ENCODE peak calls at places on chromosomes 12 and 14, in eight cellular contexts. V is endothelial cell of umbilical vein, G is GM23338, Y is SK-N-SH, D is HepG2, X is breast epithelium, U is sigmoid colon, I is transverse colon. T is an unnamed sample.

GRCh38 chr14:55075628-55076027 is 24.2 kb downstream of the MAPK1IP1L start:
- DNase-seq in U (no peak), I (no peak), Y (no peak), X (no peak), D (no peak), V (no peak), G (no peak), T (no peak)

GRCh38 chr14:33938131-33938949 is 12.5 kb downstream of the EGLN3 start:
- DNase-seq in I (peak; percentile 76), U (peak; percentile 87), D (peak; percentile 49), G (peak; percentile 84), X (peak; percentile 73), Y (peak; percentile 84), V (no peak), T (peak; percentile 85)

GRCh38 chr12:92094751-92095161 is 50.9 kb downstream of the BTG1 start:
- DNase-seq in V (peak; percentile 44), U (no peak), Y (no peak), G (peak; percentile 59), X (no peak), D (no peak), I (no peak), T (no peak)

GRCh38 chr12:124653169-124653931 is 85.9 kb upstream of the NCOR2 start:
- DNase-seq in I (no peak), X (no peak), U (no peak), V (peak; percentile 16), Y (no peak), D (no peak), G (no peak), T (no peak)

GRCh38 chr12:45914090-45914489 is 76.3 kb downstream of the SCAF11 start:
- DNase-seq in U (no peak), X (no peak), G (peak; percentile 20), V (no peak), D (no peak), I (no peak), Y (no peak), T (no peak)

GRCh38 chr12:112559784-112560183 is 141.0 kb downstream of the PTPN11 start:
- DNase-seq in Y (no peak), D (no peak), U (no peak), I (no peak), V (no peak), G (no peak), X (no peak), T (no peak)

GRCh38 chr12:132395192-132395907 is 66.0 kb upstream of the GALNT9 start:
- DNase-seq in V (no peak), D (no peak), Y (no peak), I (peak; percentile 2), U (peak; percentile 53), G (no peak), X (peak; percentile 50), T (no peak)

GRCh38 chr12:11650697-11651281 is 1.3 kb downstream of the ETV6 start:
- DNase-seq in X (no peak), V (peak; percentile 68), Y (peak; percentile 37), G (no peak), I (peak; percentile 15), U (no peak), D (peak; percentile 31), T (no peak)

GRCh38 chr14:66281036-66281776 is 205.0 kb upstream of the CCDC196 start:
- DNase-seq in G (peak; percentile 1), I (no peak), V (no peak), D (no peak), Y (no peak), U (peak; percentile 70), X (no peak), T (no peak)

GRCh38 chr12:127745466-127746220 is 521.3 kb upstream of the TMEM132C start:
- DNase-seq in I (no peak), V (no peak), D (no peak), X (no peak), Y (no peak), U (no peak), G (no peak), T (no peak)

GRCh38 chr12:68335462-68335861 is 3.3 kb upstream of the MDM1 start:
- DNase-seq in Y (no peak), I (no peak), U (no peak), V (no peak), D (no peak), X (no peak), G (no peak), T (no peak)

GRCh38 chr12:45587877-45588530 is 141.5 kb upstream of the ARID2 start:
- DNase-seq in G (no peak), V (no peak), Y (no peak), I (peak; percentile 38), D (no peak), X (no peak), U (no peak), T (peak; percentile 40)

GRCh38 chr12:45674583-45674982 is 54.9 kb upstream of the ARID2 start:
- DNase-seq in G (no peak), U (peak; percentile 75), V (peak; percentile 74), X (no peak), D (no peak), Y (no peak), I (no peak), T (peak; percentile 65)

GRCh38 chr14:80364274-80364673 is 153.0 kb upstream of the DIO2 start:
- DNase-seq in V (peak; percentile 11), U (no peak), X (no peak), I (no peak), Y (peak; percentile 4), G (peak; percentile 71), D (peak; percentile 3), T (no peak)

GRCh38 chr12:25648460-25648859 is 95.4 kb upstream of the LMNTD1 start:
- DNase-seq in V (peak; percentile 78), X (no peak), D (no peak), I (peak; percentile 17), Y (peak; percentile 57), G (peak; percentile 41), U (peak; percentile 89), T (no peak)

GRCh38 chr12:92144631-92145480 is 790 bp downstream of the BTG1 start:
- DNase-seq in G (peak; percentile 40), D (peak; percentile 27), V (peak; percentile 88), I (peak; percentile 71), Y (peak; percentile 60), X (peak; percentile 77), U (peak; percentile 78), T (peak; percentile 74)

GRCh38 chr12:6115389-6115788 is 9.1 kb downstream of the VWF start:
- DNase-seq in V (peak; percentile 69), D (no peak), I (no peak), Y (no peak), G (no peak), U (no peak), X (no peak), T (no peak)

GRCh38 chr14:80055912-80056801 is 155.1 kb downstream of the DIO2 start:
- DNase-seq in X (no peak), G (peak; percentile 70), I (peak; percentile 9), U (no peak), D (peak; percentile 16), V (peak; percentile 47), Y (peak; percentile 23), T (peak; percentile 27)

GRCh38 chr12:52975820-52976573 is 27.1 kb downstream of the KRT18 start:
- DNase-seq in I (peak; percentile 67), U (no peak), G (peak; percentile 74), Y (no peak), V (peak; percentile 40), X (no peak), D (peak; percentile 68), T (peak; percentile 66)

DNA sequence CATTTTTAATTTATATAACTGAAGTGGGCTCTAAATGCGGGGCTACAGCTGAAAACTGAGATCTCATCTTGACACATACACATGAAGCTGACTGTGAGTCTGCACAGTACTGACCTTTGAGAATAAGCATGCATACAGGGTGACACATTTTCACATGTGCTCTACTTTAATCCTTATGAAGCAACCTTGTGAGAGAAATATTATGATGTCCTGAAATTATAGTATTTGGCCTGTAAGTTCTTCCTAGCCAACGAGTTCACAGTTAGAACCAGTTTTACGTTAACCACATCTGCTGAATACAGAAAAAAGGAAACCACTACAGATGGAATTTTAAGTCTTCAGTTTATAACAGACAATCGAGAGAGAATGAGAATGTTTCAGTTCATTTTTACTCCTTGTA is 70.3 kb downstream of the SPPL3 start:
- DNase-seq in I (no peak), U (no peak), G (no peak), D (no peak), X (no peak), Y (no peak), V (no peak), T (no peak)
- H3K4me1 ChIP-seq in I (peaks cover 5% of the 10 kb centered on the region), U (no peaks in the 10 kb centered on the region), G (peaks cover 12% of the 10 kb centered on the region), D (peaks cover 21% of the 10 kb centered on the region), X (peaks cover 6% of the 10 kb centered on the region), Y (no peaks in the 10 kb centered on the region), V (peaks cover 2% of the 10 kb centered on the region), T (peaks cover 89% of the 10 kb centered on the region)

GRCh38 chr14:30297856-30298255 is 261.1 kb upstream of the G2E3 start:
- DNase-seq in Y (no peak), U (no peak), V (no peak), X (no peak), I (no peak), D (no peak), G (no peak), T (no peak)

GRCh38 chr14:30299915-30300314 is 259.0 kb upstream of the G2E3 start:
- DNase-seq in I (no peak), D (no peak), U (no peak), V (no peak), G (no peak), X (no peak), Y (no peak), T (no peak)

GRCh38 chr14:30295980-30296379 is 263.0 kb upstream of the G2E3 start:
- DNase-seq in U (no peak), I (no peak), Y (no peak), V (no peak), X (no peak), D (no peak), G (no peak), T (no peak)

GRCh38 chr14:30296956-30297405 is 262.0 kb upstream of the G2E3 start:
- DNase-seq in Y (no peak), I (no peak), X (no peak), D (no peak), G (no peak), V (no peak), U (no peak), T (no peak)

GRCh38 chr14:30298266-30298795 is 260.6 kb upstream of the G2E3 start:
- DNase-seq in D (no peak), V (no peak), G (no peak), U (no peak), Y (no peak), X (no peak), I (no peak), T (no peak)
- TF ChIP-seq POLR2AphosphoS5 in D (no peak), V (no peak), G (no peak), U (no peak), Y (no peak), X (no peak), I (no peak), T (no peak)

DNA sequence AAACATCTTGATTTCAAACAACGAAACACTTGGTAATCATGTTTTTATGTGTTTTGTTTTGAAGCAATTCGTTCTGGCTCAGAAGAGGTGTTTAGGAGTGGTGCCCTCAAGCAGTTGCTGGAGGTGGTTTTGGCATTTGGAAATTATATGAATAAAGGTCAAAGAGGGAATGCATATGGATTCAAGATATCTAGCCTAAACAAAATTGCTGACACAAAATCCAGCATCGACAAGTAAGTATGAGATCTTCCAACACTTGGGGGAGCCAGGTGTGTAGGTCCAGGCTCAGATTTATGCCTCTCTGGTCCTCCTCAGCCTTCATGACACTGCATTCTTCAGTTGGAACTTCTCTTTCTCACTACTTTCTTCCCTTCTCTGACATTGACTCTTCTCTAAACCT is 110.1 kb downstream of the GPR135 start:
- DNase-seq in G (no peak), V (no peak), D (no peak), I (no peak), Y (no peak), X (no peak), U (no peak), T (no peak)
- H3K4me1 ChIP-seq in G (peaks cover 7% of the 10 kb centered on the region), V (no peaks in the 10 kb centered on the region), D (no peaks in the 10 kb centered on the region), I (peaks cover 6% of the 10 kb centered on the region), Y (peaks cover 5% of the 10 kb centered on the region), X (no peaks in the 10 kb centered on the region), U (no peaks in the 10 kb centered on the region), T (peaks cover 9% of the 10 kb centered on the region)

GRCh38 chr14:69096766-69097475 is 56.0 kb downstream of the DCAF5 start:
- DNase-seq in V (peak; percentile 65), U (no peak), D (no peak), X (no peak), Y (no peak), I (no peak), G (peak; percentile 39), T (no peak)
- TF ChIP-seq POLR2AphosphoS5 in V (no peak), U (peak; percentile 36), D (no peak), X (no peak), Y (no peak), I (no peak), G (no peak), T (no peak)